ENCODE peak calls at places on chromosomes 13 and 19, in nine cellular contexts. Y is fibroblast of the aortic adventitia, C is HL-60, K is HepG2, T is tibial nerve, N is heart left ventricle, Z is uterus, O is astrocyte, H is lung. B is an unnamed sample.

GRCh38 chr19:48596237-48596636 is 10.3 kb upstream of the SPACA4 start:
- DNase-seq in C (no peak), T (no peak), K (no peak), N (no peak), Y (no peak), Z (no peak), H (no peak), O (no peak), B (no peak)

GRCh38 chr13:110336108-110336507 is 29.0 kb downstream of the COL4A2 start:
- DNase-seq in T (no peak), C (no peak), O (no peak), Y (no peak), Z (no peak), H (no peak), K (no peak), N (no peak), B (no peak)

GRCh38 chr13:98143601-98144500 is 957 bp downstream of the FARP1 start:
- DNase-seq in O (peak), H (no peak), Y (peak), N (peak), T (peak), K (no peak), C (no peak), Z (peak), B (peak)

GRCh38 chr19:18660051-18660910 is 23.2 kb upstream of the CRTC1 start:
- DNase-seq in O (peak), T (peak), N (peak), C (no peak), H (peak), K (no peak), Y (peak), Z (peak), B (peak)

GRCh38 chr13:106331116-106331515 is 204.3 kb downstream of the EFNB2 start:
- DNase-seq in Z (no peak), C (no peak), K (no peak), H (no peak), O (no peak), Y (no peak), N (no peak), T (no peak), B (no peak)

GRCh38 chr13:102311433-102311796 is 90.4 kb downstream of the FGF14 start:
- DNase-seq in Y (no peak), C (no peak), Z (no peak), H (no peak), O (no peak), K (no peak), T (no peak), N (no peak), B (no peak)

GRCh38 chr13:99173606-99174005 is 27.0 kb upstream of the UBAC2 start:
- DNase-seq in Y (no peak), N (no peak), H (no peak), Z (no peak), K (no peak), C (no peak), T (no peak), O (no peak), B (no peak)

GRCh38 chr19:49461656-49462055 is 8.6 kb downstream of the ALDH16A1 start:
- DNase-seq in O (no peak), H (no peak), Z (no peak), K (no peak), N (no peak), Y (no peak), T (no peak), C (no peak), B (no peak)

GRCh38 chr19:43562698-43563241 is 12.6 kb downstream of the XRCC1 start:
- DNase-seq in C (peak), Z (peak), T (peak), H (peak), O (peak), Y (peak), K (no peak), N (peak), B (peak)

GRCh38 chr13:27170521-27171243 is 929 bp downstream of the USP12 start:
- DNase-seq in Y (peak), Z (peak), C (peak), H (peak), K (peak), N (peak), T (no peak), O (no peak), B (no peak)

GRCh38 chr13:74891610-74892009 is 590.4 kb downstream of the TBC1D4 start:
- DNase-seq in N (no peak), T (no peak), C (no peak), Y (peak), O (peak), Z (no peak), H (no peak), K (no peak), B (peak)

GRCh38 chr13:26412263-26412662 is 145.2 kb upstream of the WASF3 start:
- DNase-seq in C (no peak), N (no peak), H (no peak), O (no peak), K (peak), Z (no peak), T (no peak), Y (no peak), B (peak)

GRCh38 chr13:39836038-39836437 is 180.6 kb downstream of the COG6 start:
- DNase-seq in C (no peak), Y (no peak), H (no peak), Z (no peak), O (no peak), T (no peak), K (no peak), N (no peak), B (no peak)

GRCh38 chr19:42269518-42270345 is 680 bp downstream of the CIC start:
- DNase-seq in N (no peak), Z (peak), Y (no peak), C (no peak), T (no peak), H (peak), K (no peak), O (no peak), B (peak)

GRCh38 chr13:75423946-75424345 is 58.0 kb downstream of the TBC1D4 start:
- DNase-seq in Z (no peak), T (no peak), Y (no peak), H (no peak), O (no peak), N (no peak), K (no peak), C (no peak), B (no peak)

DNA sequence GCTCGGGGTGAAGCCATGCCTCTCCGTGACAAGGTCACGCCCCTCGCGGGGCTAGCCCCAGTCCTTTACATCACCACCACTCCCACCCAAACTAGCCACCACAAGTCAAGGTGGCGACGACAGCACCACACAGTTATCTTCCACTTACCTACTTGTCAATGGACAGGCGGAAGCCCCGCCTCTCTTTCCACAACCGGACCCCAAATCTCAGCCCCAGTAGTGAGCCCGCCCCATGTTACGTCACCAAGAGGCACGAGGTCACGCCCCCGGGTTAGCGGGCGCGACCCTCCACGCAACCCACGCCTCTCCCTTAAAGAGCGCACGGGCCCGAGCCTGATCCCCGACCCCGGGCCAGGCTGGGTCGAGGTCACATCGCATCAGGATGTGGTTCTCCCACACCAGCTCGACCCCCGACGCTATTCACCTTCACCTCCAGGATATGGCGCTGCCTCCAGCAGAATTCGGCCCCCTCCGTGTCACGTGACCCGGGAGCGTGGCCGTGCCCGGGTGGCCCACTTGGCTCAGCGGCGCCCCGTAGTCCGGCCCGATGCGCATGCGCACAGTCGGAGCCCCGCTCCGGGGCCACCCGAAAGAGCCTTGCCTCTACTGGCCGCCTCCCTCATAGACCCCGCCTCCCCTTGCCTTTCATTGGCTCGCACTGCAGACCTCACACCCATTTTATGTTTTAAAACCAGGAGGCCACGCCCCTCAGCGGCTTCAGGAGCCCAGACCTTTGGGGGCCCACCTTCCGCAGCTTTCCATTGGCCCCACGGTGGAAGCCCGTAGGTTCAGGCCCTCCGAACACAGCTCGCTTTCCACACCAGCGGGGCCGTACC is 18.2 kb downstream of the SYDE1 start:
- DNase-seq in N (peak), Y (peak), Z (peak), K (peak), C (peak), T (peak), H (peak), O (peak), B (peak)
- H3K4me3 ChIP-seq in N (peak), Y (peak), Z (peak), K (peak), C (peak), T (peak), H (peak), O (peak), B (peak)

GRCh38 chr13:93172109-93172508 is 54.5 kb upstream of the GPC6 start:
- DNase-seq in Z (no peak), T (no peak), N (no peak), K (peak), O (no peak), H (no peak), Y (no peak), C (no peak), B (no peak)
- TF ChIP-seq CTCF in Z (no peak), T (no peak), N (no peak), K (no peak), O (peak), H (no peak), Y (no peak), C (no peak), B (no peak)

DNA sequence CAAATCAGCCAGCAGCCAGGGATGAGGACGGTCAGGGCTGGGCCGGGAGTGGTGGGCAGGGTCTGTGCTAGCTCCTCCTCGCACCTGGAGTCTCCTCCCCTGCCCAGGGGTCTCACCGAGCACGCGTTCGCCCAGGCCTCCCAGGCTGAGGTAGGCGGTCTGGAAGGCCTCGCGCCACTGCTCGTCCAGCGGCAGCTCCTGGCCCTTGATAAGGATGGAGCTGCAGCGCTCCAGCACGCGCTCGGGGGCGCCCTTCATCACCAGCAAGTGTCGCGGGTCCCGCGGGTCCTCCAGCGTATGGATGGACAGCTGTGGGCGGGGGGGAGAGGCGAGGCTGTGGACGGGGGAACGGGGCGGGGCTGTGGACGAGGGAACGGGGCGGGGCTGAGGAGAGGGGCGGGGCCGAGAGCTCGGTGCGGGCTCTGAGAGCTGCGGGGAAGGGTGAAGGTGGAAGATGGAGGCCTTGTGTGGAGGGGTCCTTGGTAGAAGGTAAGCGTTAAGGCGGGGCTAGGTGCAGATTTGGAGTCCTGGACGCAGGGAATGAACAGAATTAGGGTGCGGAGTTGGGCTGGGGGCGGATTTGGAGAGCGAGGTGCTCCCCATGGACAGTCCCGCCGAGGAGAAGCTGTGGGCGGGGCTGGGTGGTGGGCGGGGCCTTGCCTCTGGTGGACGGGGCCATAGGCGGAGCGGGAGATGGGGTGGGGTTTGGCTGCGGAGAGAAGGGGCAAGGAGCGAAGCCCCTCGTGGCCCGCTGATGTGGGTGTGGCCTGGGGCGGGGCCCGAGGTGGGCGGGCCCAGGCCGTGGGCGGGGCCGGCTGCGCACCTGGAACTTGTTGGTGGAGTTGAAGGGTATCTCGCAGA is 5.7 kb downstream of the ATP4A start:
- DNase-seq in O (peak), N (peak), Z (no peak), C (no peak), K (no peak), Y (peak), H (peak), T (no peak), B (peak)
- H3K4me3 ChIP-seq in O (peak), N (peak), Z (peak), C (peak), K (peak), Y (peak), H (no peak), T (no peak), B (peak)

GRCh38 chr13:37680137-37680536 is 81.6 kb upstream of the POSTN start:
- DNase-seq in H (no peak), C (no peak), K (no peak), O (no peak), N (no peak), T (no peak), Z (no peak), Y (no peak), B (no peak)

GRCh38 chr13:37682496-37682895 is 83.9 kb upstream of the POSTN start:
- DNase-seq in H (no peak), C (no peak), Z (no peak), N (no peak), T (no peak), O (no peak), K (no peak), Y (no peak), B (no peak)

GRCh38 chr13:37681295-37682032 is 82.9 kb upstream of the POSTN start:
- DNase-seq in H (no peak), O (peak), N (no peak), C (no peak), Y (peak), T (no peak), K (no peak), Z (no peak), B (peak)

GRCh38 chr13:37679043-37679442 is 80.5 kb upstream of the POSTN start:
- DNase-seq in K (no peak), H (no peak), N (no peak), T (no peak), Z (no peak), Y (no peak), C (no peak), O (no peak), B (no peak)
- TF ChIP-seq CTCF in K (no peak), H (no peak), N (no peak), T (no peak), Z (peak), Y (peak), C (no peak), O (peak), B (peak)

GRCh38 chr19:41230067-41230857 is 11.2 kb downstream of the AXL start:
- DNase-seq in K (no peak), N (no peak), Z (no peak), Y (no peak), T (no peak), C (no peak), H (no peak), O (no peak), B (no peak)
- H3K4me3 ChIP-seq in K (no peak), N (no peak), Z (no peak), Y (no peak), T (no peak), C (no peak), H (no peak), O (no peak), B (no peak)

DNA sequence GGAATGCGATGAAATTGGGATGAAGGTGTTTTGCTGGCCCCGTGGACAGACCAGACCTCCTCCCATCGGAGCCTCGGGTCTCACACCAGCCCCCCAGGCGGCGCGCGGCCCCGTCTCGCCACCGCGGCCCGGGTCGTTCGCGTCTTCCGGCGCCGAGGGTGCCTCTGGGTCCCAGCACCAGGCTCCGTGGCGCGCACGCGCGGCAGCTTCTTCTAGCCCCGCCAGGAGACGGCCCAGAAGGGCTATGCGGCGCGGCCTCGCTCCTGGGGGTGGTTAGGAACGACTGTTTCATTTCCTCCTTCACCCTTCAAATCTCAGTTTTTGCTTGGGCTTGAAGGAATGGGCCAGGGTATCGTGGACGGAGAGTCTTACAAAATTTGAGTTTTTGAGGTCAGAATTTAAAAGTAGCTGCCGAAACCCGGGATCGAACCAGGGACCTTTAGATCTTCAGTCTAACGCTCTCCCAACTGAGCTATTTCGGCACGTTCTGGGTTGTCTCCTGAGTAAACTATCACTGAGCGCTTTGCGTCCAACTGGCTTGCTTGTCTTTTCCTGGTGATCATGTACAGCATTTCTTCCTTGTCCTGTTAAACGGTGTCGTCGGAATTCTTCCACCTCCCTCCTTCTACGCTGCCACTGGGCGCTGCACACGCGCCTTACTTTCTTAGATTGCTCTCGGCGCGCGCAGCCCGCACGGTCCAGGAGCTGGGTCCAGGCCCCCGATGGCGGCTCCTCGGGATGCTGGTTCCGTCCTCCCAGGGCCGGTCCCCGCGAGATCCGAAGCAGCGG is 46.5 kb downstream of the TGDS start:
- DNase-seq in N (peak), Y (peak), O (peak), H (peak), K (peak), Z (peak), C (peak), T (peak), B (peak)
- TF ChIP-seq CTCF in N (no peak), Y (no peak), O (no peak), H (no peak), K (peak), Z (no peak), C (no peak), T (no peak), B (no peak)

GRCh38 chr13:51623473-51623872 is 39.2 kb downstream of the WDFY2 start:
- DNase-seq in C (no peak), K (no peak), N (no peak), O (peak), Y (no peak), H (no peak), T (no peak), Z (no peak), B (no peak)
- H3K4me3 ChIP-seq in C (no peak), K (no peak), N (no peak), O (no peak), Y (no peak), H (no peak), T (no peak), Z (no peak), B (no peak)

DNA sequence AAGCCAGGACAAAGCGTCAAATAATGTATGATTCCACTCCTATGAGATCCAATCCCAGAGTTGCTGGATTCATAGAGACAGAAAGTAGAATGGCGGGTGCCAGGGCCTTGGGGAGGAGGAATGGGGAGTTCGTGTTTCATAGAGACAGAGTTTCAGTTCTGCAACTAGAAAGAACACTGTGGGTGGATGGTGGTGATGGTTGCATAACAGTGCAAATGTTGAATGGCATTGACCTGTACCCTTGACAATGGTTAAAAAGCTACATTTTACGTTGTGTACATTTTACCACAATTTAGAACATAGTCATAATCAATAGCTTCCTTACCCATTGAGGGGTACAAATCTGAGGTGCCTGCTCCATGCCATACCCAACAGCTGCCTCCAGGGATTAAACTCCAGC is 33.4 kb downstream of the MBD3L2B start:
- DNase-seq in H (no peak), O (no peak), Z (no peak), T (no peak), Y (no peak), C (no peak), N (no peak), K (no peak), B (no peak)
- TF ChIP-seq CTCF in H (no peak), O (no peak), Z (no peak), T (no peak), Y (no peak), C (no peak), N (no peak), K (no peak), B (no peak)

DNA sequence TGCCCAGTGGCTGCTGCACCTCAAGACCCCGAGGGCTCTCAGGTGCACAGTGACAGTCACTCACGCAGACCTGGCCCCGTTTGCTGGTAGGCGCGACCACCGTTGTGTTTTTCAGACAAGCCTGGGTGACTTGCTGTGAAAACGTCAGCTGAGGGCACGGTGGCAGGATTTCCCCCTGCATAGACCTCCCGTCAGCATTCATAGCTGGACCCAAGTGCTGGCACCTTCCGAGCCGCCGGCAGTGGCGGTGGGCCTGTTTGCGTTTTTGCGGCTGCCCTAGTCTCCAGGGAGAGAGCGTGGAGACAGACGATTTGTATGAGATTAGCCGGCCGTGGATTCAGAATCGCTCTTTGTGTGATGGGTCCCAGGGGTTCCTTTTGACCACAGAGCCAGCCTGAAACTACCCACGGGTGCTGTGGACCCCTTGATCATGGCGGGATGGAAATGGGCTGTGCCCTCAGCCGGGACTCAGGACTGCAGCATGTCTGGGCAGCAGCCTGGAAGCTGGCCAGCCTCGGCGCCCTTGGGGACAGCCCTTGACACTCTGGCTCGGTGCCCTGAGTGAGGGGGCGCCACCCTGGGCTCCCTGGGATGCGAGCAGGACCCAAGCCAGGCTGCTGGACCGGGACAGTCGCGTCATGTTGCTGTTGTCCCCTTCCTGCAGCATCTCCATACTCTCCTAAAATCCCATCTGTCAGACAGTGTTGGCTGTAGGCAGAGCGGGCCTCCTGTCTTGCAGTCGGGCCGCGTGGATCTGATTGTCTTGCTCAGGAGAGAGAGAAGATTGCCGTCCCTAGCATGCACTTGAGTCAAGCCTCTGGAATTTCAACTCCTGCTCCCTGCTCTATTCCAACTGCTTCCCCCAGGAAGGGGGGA is 8.6 kb downstream of the KDM4B start:
- DNase-seq in H (no peak), Y (peak), O (peak), Z (peak), C (no peak), N (no peak), K (no peak), T (no peak), B (peak)
- H3K4me3 ChIP-seq in H (no peak), Y (peak), O (no peak), Z (peak), C (no peak), N (no peak), K (no peak), T (peak), B (no peak)